ENCODE peak calls at places on chromosomes 16 and 17, in seven cellular contexts. X is mesendoderm; U is SK-N-SH; L is ascending aorta; M is stomach; I is effector memory CD4-positive, alpha-beta T cell; P is right cardiac atrium. Y is an unnamed sample.

GRCh38 chr17:42883802-42884553 is 16.6 kb upstream of the G6PC1 start:
- DNase-seq in X (no peak), U (no peak), L (no peak), M (no peak), I (no peak), P (no peak), Y (no peak)

GRCh38 chr17:73308017-73308823 is 3.6 kb downstream of the CDC42EP4 start:
- DNase-seq in X (peak), U (no peak), L (no peak), M (peak), I (no peak), P (peak), Y (peak)

GRCh38 chr17:9725575-9725974 is 65.8 kb downstream of the DHRS7C start:
- DNase-seq in X (no peak), U (no peak), L (no peak), M (no peak), I (no peak), P (no peak), Y (no peak)

GRCh38 chr17:11461993-11462548 is 136.2 kb upstream of the DNAH9 start:
- DNase-seq in X (peak), U (no peak), L (no peak), M (no peak), I (no peak), P (no peak), Y (no peak)

GRCh38 chr16:66372078-66372897 is 5.8 kb downstream of the CDH5 start:
- DNase-seq in X (no peak), U (no peak), L (no peak), M (no peak), I (no peak), P (no peak), Y (no peak)

GRCh38 chr17:44826123-44826790 is 3.8 kb downstream of the GJC1 start:
- DNase-seq in X (no peak), U (no peak), L (no peak), M (no peak), I (no peak), P (no peak), Y (no peak)

GRCh38 chr16:49492090-49492801 is 118.6 kb downstream of the C16orf78 start:
- DNase-seq in X (peak), U (peak), L (no peak), M (peak), I (no peak), P (peak), Y (peak)

GRCh38 chr16:14505846-14506245 is 124.2 kb downstream of the PARN start:
- DNase-seq in X (no peak), U (peak), L (no peak), M (no peak), I (no peak), P (no peak), Y (no peak)

GRCh38 chr17:76437467-76438402 is 15.2 kb downstream of the UBE2O start:
- DNase-seq in X (no peak), U (no peak), L (no peak), M (no peak), I (no peak), P (no peak), Y (no peak)

GRCh38 chr16:66342294-66342900 is 24.1 kb upstream of the CDH5 start:
- DNase-seq in X (peak), U (peak), L (no peak), M (no peak), I (no peak), P (peak), Y (no peak)

GRCh38 chr16:50261160-50261706 is 5.1 kb upstream of the ADCY7 start:
- DNase-seq in X (no peak), U (no peak), L (no peak), M (no peak), I (no peak), P (no peak), Y (no peak)

GRCh38 chr16:58501242-58502131 is 1.5 kb downstream of the NDRG4 start:
- DNase-seq in X (peak), U (peak), L (no peak), M (peak), I (peak), P (peak), Y (peak)

GRCh38 chr16:50724237-50724747 is 17.6 kb upstream of the CYLD start:
- DNase-seq in X (no peak), U (no peak), L (no peak), M (no peak), I (no peak), P (no peak), Y (no peak)

GRCh38 chr17:17070931-17071330 is 28.7 kb downstream of the MPRIP start:
- DNase-seq in X (no peak), U (no peak), L (no peak), M (no peak), I (no peak), P (no peak), Y (no peak)

GRCh38 chr17:16980061-16980460 is 8.1 kb upstream of the TNFRSF13B start:
- DNase-seq in X (no peak), U (no peak), L (no peak), M (no peak), I (no peak), P (no peak), Y (no peak)

GRCh38 chr17:80524150-80524712 is 20.4 kb upstream of the RPTOR start:
- DNase-seq in X (no peak), U (peak), L (no peak), M (no peak), I (no peak), P (no peak), Y (no peak)

GRCh38 chr17:32227910-32228309 is 37.7 kb upstream of the RHBDL3 start:
- DNase-seq in X (peak), U (no peak), L (no peak), M (no peak), I (no peak), P (no peak), Y (no peak)

GRCh38 chr17:32879143-32879542 is 2.2 kb upstream of the MYO1D start:
- DNase-seq in X (no peak), U (no peak), L (no peak), M (no peak), I (no peak), P (no peak), Y (no peak)

GRCh38 chr17:44911133-44912001 is 3.9 kb downstream of the GFAP start:
- DNase-seq in X (peak), U (peak), L (no peak), M (peak), I (peak), P (peak), Y (peak)

GRCh38 chr17:67685351-67685750 is 32.4 kb upstream of the NOL11 start:
- DNase-seq in X (no peak), U (no peak), L (no peak), M (no peak), I (no peak), P (no peak), Y (no peak)

GRCh38 chr16:3922241-3922640 is 41.7 kb upstream of the CREBBP start:
- DNase-seq in X (no peak), U (no peak), L (no peak), M (no peak), I (no peak), P (no peak), Y (peak)

GRCh38 chr16:86150646-86151371 is 251.8 kb downstream of the IRF8 start:
- DNase-seq in X (peak), U (no peak), L (no peak), M (no peak), I (no peak), P (no peak), Y (no peak)
- H3K27ac ChIP-seq in X (no peak), U (no peak), L (no peak), M (peak), I (no peak), P (no peak), Y (no peak)

DNA sequence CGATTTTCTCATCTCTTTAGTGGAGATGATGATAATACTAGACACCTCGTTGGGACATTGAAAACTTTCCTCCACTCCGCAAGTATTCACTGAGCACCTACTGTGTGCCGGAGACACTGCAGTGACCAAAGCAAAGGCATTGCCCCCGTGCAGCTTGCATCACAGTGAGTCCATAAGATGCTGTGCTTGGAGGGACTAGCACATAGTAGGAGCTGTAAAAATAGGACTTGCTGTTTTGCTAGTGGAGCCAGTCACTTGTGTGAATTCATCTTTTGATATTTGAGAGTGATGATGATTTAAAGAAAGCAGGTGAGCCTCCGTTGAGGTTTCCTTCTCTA is 5.3 kb upstream of the MAP2K3 start:
- DNase-seq in X (no peak), U (no peak), L (no peak), M (no peak), I (no peak), P (no peak), Y (peak)
- H3K27ac ChIP-seq in X (no peak), U (no peak), L (no peak), M (no peak), I (peak), P (no peak), Y (no peak)

DNA sequence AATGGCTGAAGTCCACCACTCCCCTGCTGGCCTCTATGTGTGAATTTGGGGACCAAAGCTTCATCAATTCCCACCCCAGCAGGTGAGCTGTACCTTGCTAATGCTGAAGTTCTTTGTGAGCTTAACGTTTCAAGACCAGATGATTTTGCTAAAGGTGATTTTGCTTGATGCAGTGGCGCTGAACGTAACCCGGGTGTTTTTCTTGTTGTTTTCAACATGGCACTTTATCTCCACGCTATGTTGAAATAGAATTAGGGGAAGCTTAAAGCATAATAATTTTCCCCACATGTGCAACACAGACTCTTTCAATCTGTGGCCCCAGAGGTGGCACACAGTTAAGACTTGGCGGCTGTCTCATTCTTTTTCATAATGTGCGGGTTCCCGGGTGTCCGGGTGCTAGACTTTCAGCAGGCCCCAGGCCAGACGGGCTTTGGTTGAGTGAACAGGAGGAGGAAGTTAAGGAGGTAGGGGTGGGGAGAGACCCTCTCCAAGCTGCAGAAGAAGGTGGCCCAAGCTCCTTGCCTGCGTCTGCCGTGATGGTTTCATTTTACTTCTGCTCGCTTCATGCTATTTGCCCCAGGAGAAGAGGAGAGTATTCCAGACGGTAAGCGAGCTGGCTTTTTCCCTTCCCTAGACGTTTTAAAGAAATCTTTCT is 4.0 kb downstream of the FOXC2 start:
- DNase-seq in X (peak), U (no peak), L (no peak), M (no peak), I (no peak), P (no peak), Y (no peak)
- H3K27ac ChIP-seq in X (no peak), U (peak), L (peak), M (no peak), I (no peak), P (no peak), Y (no peak)

GRCh38 chr16:82987767-82988166 is 361.0 kb downstream of the CDH13 start:
- DNase-seq in X (no peak), U (no peak), L (no peak), M (no peak), I (no peak), P (no peak), Y (no peak)
- H3K27ac ChIP-seq in X (no peak), U (no peak), L (no peak), M (no peak), I (no peak), P (no peak), Y (no peak)

DNA sequence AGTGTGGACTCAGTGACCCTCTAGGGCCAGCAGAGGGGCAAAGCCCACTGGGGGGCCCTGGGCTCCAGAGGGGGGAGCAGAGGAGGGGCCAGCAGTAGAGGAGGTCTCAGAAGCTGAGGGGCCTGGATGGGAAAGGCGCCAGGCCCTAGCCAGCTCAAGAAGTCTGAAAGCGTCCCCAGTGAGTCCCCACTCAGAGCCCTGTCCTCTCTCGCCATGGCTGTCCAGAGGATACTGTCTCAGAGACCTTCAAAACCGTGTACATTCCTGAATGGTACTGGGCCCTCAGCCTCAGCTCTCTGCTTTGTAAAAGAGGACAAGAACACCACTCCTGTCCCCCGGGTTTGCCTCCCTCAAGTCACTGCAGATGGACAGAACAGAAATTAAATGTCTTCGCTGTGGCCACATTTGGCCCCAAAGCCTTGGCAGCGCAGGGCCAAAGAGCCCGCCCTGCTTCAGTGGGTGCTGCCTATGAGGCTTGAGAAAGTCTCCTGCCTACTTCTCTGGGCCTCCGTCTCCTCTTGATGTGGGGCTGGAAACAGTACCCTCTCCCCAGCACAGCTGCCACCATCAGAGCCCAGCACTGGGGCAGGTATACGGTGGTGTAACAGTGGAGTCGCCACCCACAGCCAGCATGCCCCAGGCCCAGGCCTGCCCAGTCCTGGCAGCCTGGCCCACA is 3.6 kb upstream of the TPPP3 start:
- DNase-seq in X (no peak), U (no peak), L (no peak), M (no peak), I (no peak), P (no peak), Y (peak)
- H3K27ac ChIP-seq in X (no peak), U (peak), L (peak), M (peak), I (no peak), P (peak), Y (peak)

DNA sequence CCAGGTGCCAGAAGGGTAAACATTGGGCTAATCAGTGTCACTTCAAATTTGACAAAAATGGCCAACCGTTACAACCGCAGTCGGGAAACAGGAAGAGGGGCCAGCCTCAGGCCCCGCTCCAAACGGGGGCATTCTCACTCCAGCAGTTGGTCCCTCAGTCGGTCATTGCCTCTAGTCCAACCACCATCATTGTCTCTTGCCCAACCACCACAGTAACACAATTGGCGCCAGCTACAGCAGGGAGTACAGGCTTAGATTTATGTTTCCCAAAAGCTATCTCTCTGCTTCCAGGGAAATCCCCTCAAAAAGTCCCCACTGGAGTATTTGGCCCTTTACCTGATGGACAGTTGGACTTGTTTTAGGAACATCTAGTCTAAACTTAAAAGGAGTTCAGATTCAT is 20.3 kb downstream of the ALOX15B start:
- DNase-seq in X (no peak), U (no peak), L (no peak), M (no peak), I (no peak), P (peak), Y (no peak)
- H3K27ac ChIP-seq in X (no peak), U (no peak), L (no peak), M (peak), I (no peak), P (no peak), Y (no peak)

DNA sequence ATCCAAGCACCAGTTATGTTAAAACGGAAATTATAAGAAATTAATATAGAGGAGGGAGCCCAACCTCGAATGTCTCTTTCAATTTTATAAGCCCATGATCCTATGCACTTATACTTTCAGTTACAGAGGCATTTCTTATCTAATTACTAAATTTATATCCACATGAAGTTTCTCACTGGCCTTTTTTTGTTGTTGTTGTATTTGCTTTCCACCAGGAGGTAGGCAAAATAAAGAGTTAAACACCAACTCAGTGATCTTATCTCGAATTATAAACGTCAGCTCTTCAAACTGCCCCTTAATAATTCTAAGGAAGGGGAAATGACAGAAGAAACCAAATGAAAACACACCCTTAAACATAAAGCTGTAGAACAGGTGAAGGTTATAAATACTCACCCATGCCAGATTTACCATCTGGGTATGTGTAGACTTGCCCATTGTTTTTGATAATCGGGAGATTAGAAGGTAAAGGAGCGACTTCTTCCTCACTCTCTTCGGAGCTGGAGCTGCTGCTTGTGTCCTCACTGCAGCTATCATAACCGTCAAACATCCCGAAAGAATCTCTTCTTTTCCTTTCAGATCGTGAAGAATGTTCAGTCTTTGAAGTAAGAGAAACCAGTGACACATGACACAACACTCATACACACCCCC is 35.1 kb downstream of the MBTD1 start:
- DNase-seq in X (no peak), U (no peak), L (no peak), M (no peak), I (no peak), P (no peak), Y (no peak)
- H3K27ac ChIP-seq in X (no peak), U (peak), L (peak), M (no peak), I (no peak), P (no peak), Y (peak)

Y was measured in pancreas.